ENCODE peak calls at places on chromosomes 5 and 9, in nine cellular contexts. R, M, Z, S, K, B, O, Q and N are unnamed samples.

GRCh38 chr5:88542786-88543185 is 274.1 kb upstream of the TMEM161B start:
- DNase-seq in S (no peak), K (no peak), B (no peak), Q (no peak), M (no peak), R (peak; percentile 60), Z (no peak), O (no peak), N (no peak)

GRCh38 chr9:108953983-108954574 is 19.9 kb downstream of the ABITRAM start:
- DNase-seq in M (no peak), Z (peak; percentile 28), R (peak; percentile 61), K (peak; percentile 71), O (no peak), Q (peak; percentile 48), B (no peak), S (no peak), N (peak; percentile 27)

GRCh38 chr5:159456722-159457462 is 126.6 kb upstream of the IL12B start:
- DNase-seq in R (peak; percentile 69), S (no peak), B (no peak), K (peak; percentile 59), M (peak; percentile 42), O (no peak), Z (no peak), Q (peak; percentile 67), N (no peak)

GRCh38 chr9:109422641-109423040 is 75.5 kb downstream of the PTPN3 start:
- DNase-seq in M (no peak), Z (no peak), R (no peak), Q (peak; percentile 65), B (no peak), K (no peak), O (no peak), S (no peak), N (no peak)

GRCh38 chr5:142014911-142015584 is 2.2 kb upstream of the GNPDA1 start:
- DNase-seq in Z (peak; percentile 37), Q (peak; percentile 59), R (peak; percentile 73), O (no peak), K (peak; percentile 62), S (no peak), B (no peak), M (no peak), N (no peak)

GRCh38 chr5:86175224-86175623 is 442.5 kb upstream of the COX7C start:
- DNase-seq in Q (no peak), R (peak; percentile 1), Z (no peak), K (no peak), O (no peak), M (no peak), S (no peak), B (no peak), N (no peak)

GRCh38 chr5:1386274-1386717 is 41.4 kb upstream of the CLPTM1L start:
- DNase-seq in O (no peak), B (no peak), S (no peak), R (peak; percentile 21), Q (peak; percentile 80), M (peak; percentile 88), K (no peak), Z (peak; percentile 23), N (no peak)

GRCh38 chr5:359301-359897 is 37.9 kb downstream of the AHRR start:
- DNase-seq in B (no peak), Q (no peak), O (no peak), M (peak; percentile 35), Z (no peak), S (peak; percentile 55), K (no peak), R (no peak), N (no peak)

GRCh38 chr5:180790020-180790419 is 12.6 kb downstream of the MGAT1 start:
- DNase-seq in Z (no peak), B (no peak), R (no peak), S (no peak), O (no peak), K (no peak), Q (no peak), M (peak; percentile 62), N (no peak)

GRCh38 chr5:154944716-154945115 is 3.8 kb downstream of the MRPL22 start:
- DNase-seq in Q (no peak), K (no peak), Z (no peak), R (no peak), B (no peak), M (no peak), S (no peak), O (no peak), N (no peak)

GRCh38 chr5:154937718-154938466 is at the start of gene GEMIN5:
- DNase-seq in Q (peak; percentile 96), B (peak; percentile 66), R (peak; percentile 82), O (peak; percentile 61), M (peak; percentile 87), S (peak; percentile 87), Z (peak; percentile 95), K (peak; percentile 78), N (peak; percentile 46)

GRCh38 chr5:154943527-154943926 is 2.7 kb downstream of the MRPL22 start:
- DNase-seq in Z (no peak), S (no peak), K (no peak), Q (no peak), R (no peak), M (no peak), O (no peak), B (no peak), N (no peak)

GRCh38 chr5:154940375-154940771 is 500 bp upstream of the MRPL22 start:
- DNase-seq in R (no peak), Q (no peak), Z (no peak), K (no peak), M (no peak), B (no peak), S (no peak), O (no peak), N (no peak)

GRCh38 chr5:154940772-154941620 is at the start of gene MRPL22:
- DNase-seq in M (peak; percentile 96), Z (peak; percentile 96), S (peak; percentile 94), B (peak; percentile 81), O (peak; percentile 88), K (peak; percentile 93), Q (peak; percentile 90), R (peak; percentile 93), N (peak; percentile 79)
- TF ChIP-seq CTCF in M (no peak), Z (peak; percentile 2), S (peak; percentile 37), B (peak; percentile 21), O (no peak), K (no peak), Q (no peak), R (no peak), N (no peak)

DNA sequence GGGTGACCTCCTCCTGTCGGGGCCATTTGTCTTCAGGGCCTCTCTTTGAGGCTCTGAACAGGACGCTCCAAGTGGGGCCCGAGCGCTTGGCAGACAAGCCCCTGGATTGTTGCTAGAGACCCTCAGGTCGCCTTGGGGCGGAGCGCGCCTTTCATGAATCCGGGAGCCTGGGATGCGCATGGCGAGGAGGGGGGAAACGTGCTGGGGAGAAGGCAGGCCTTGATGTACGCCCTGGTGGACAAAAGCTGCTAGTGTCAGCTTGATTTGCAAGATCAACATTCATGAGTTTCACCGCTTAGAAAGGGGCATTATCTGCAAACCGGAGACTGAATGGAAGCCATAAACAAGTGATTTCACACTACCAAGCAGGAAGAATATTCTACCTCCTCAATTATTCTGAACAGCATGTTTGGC is 226.3 kb downstream of the SMARCA2 start:
- DNase-seq in O (peak; percentile 75), B (peak; percentile 32), Z (no peak), K (peak; percentile 86), M (no peak), R (peak; percentile 97), S (no peak), Q (no peak), N (peak; percentile 50)
- TF ChIP-seq CTCF in O (peak; percentile 55), B (peak; percentile 65), Z (no peak), K (peak; percentile 26), M (no peak), R (peak; percentile 62), S (no peak), Q (no peak), N (peak; percentile 35)

DNA sequence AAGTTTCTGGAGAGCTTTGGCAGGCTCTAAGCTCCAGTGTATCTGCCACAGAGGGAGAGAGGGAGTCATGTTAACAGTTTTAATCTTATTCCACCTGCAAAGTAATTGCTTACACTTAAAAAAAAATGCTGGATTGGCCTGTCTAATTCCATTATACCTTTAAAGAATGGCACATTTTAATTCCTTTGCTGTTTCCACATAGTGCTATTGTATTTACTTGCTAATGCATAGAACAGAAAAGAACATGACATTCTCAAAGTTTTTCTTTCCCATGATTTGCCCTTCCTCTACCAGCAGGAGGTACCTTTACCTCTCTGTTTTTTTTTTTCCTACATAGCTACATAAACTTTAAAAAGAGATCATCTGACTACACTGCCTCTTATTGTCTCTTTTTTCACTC is 318.0 kb downstream of the GLIS3 start:
- DNase-seq in B (no peak), M (no peak), R (no peak), Q (no peak), K (no peak), O (no peak), Z (no peak), S (no peak), N (no peak)
- TF ChIP-seq CTCF in B (no peak), M (no peak), R (no peak), Q (no peak), K (no peak), O (no peak), Z (no peak), S (no peak), N (no peak)

GRCh38 chr9:120439147-120439546 is 140.8 kb downstream of the CDK5RAP2 start:
- DNase-seq in S (no peak), B (no peak), R (no peak), Z (peak; percentile 46), Q (no peak), O (no peak), M (no peak), K (peak; percentile 23), N (no peak)
- TF ChIP-seq CTCF in S (no peak), B (peak; percentile 26), R (peak; percentile 72), Z (peak; percentile 57), Q (peak; percentile 5), O (peak; percentile 57), M (peak; percentile 31), K (peak; percentile 54), N (peak; percentile 45)

DNA sequence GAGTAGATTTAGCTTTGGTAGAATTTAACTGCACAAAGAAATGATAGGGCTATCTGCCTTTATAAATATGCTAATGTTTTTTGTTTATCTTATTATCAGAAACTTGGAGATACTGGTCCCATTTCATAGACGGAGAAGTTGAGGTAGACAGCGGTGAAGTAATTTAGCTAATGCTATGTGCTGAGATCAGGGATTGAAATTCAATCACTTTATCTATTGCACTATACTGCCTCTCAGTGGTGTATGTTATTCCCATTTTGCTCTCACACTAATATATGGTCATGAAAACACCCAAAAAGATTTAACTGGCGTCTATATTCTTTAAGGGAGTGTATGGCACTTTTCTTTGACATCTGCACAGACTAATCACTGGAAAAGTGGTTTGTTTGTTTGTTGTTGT is 725.9 kb upstream of the WWC1 start:
- DNase-seq in K (peak; percentile 20), Z (no peak), S (no peak), M (no peak), O (no peak), Q (peak; percentile 8), B (no peak), R (no peak), N (no peak)
- TF ChIP-seq CTCF in K (peak; percentile 49), Z (no peak), S (no peak), M (no peak), O (peak; percentile 38), Q (peak; percentile 13), B (no peak), R (peak; percentile 46), N (peak; percentile 15)